ENCODE peak calls at places on chromosome 21, in five cellular contexts. B is central memory CD8-positive, alpha-beta T cell; D is activated T-cell treated with anti-CD3 and anti-CD28 coated beads, Interleukin-2, amount 50 U/mL, for 1 hour; G is MV-4-11; P is B cell. J is an unnamed sample.

GRCh38 chr21:45409466-45410150 is 4.6 kb downstream of the COL18A1 start:
- DNase-seq in B (no peak), D (no peak), G (peak), P (no peak), J (peak)

GRCh38 chr21:14523234-14523633 is 22.9 kb downstream of the SAMSN1 start:
- DNase-seq in B (no peak), D (no peak), G (peak), P (no peak), J (no peak)

GRCh38 chr21:16713331-16714114 is 799.3 kb upstream of the CXADR start:
- DNase-seq in B (no peak), D (no peak), G (no peak), P (no peak), J (no peak)

GRCh38 chr21:25171438-25171837 is 435.8 kb downstream of the MRPL39 start:
- DNase-seq in B (no peak), D (no peak), G (peak), P (no peak), J (no peak)

GRCh38 chr21:16169102-16169511 is 439.3 kb downstream of the USP25 start:
- DNase-seq in B (no peak), D (no peak), G (no peak), P (no peak), J (no peak)

GRCh38 chr21:31294691-31295090 is 49.4 kb downstream of the TIAM1 start:
- DNase-seq in B (no peak), D (no peak), G (no peak), P (no peak), J (no peak)

GRCh38 chr21:43770066-43770655 is 5.9 kb downstream of the CSTB start:
- DNase-seq in B (no peak), D (no peak), G (no peak), P (no peak), J (no peak)

GRCh38 chr21:27108228-27108627 is 141.3 kb upstream of the ADAMTS5 start:
- DNase-seq in B (no peak), D (no peak), G (no peak), P (no peak), J (no peak)

GRCh38 chr21:34820051-34820450 is 151.3 kb downstream of the CLIC6 start:
- DNase-seq in B (no peak), D (no peak), G (no peak), P (no peak), J (no peak)

GRCh38 chr21:45128613-45129226 is 54.3 kb downstream of the ADARB1 start:
- DNase-seq in B (peak), D (peak), G (peak), P (peak), J (peak)

GRCh38 chr21:14550200-14550599 is 4.1 kb upstream of the SAMSN1 start:
- DNase-seq in B (no peak), D (no peak), G (peak), P (no peak), J (no peak)

GRCh38 chr21:25607151-25607811 is at the start of gene MRPL39:
- DNase-seq in B (peak), D (peak), G (peak), P (peak), J (peak)

GRCh38 chr21:43884012-43884860 is 19.2 kb downstream of the AGPAT3 start:
- DNase-seq in B (no peak), D (no peak), G (peak), P (no peak), J (peak)

GRCh38 chr21:44697811-44698734 is 1.1 kb downstream of the KRTAP10-12 start:
- DNase-seq in B (no peak), D (no peak), G (no peak), P (no peak), J (no peak)

GRCh38 chr21:28069446-28069845 is 923.2 kb downstream of the LTN1 start:
- DNase-seq in B (no peak), D (no peak), G (no peak), P (no peak), J (no peak)

GRCh38 chr21:40373760-40374159 is 473.2 kb downstream of the DSCAM start:
- DNase-seq in B (no peak), D (no peak), G (no peak), P (no peak), J (no peak)

GRCh38 chr21:27477321-27477720 is 510.4 kb upstream of the ADAMTS5 start:
- DNase-seq in B (no peak), D (no peak), G (no peak), P (no peak), J (no peak)

GRCh38 chr21:37431243-37431642 is 64.7 kb downstream of the DYRK1A start:
- DNase-seq in B (no peak), D (no peak), G (no peak), P (no peak), J (no peak)